ENCODE peak calls at places on chromosomes 16 and 17, in five cellular contexts. One of them, this sample, is unnamed.
A peak's percentile ranks its signal among the peaks of the same experiment; 100 is the strongest.

GRCh38 chr17:44786551-44787081 is 27.8 kb downstream of the ADAM11 start:
- DNase-seq in CD8-positive, alpha-beta T cell: no peak
- DNase-seq in aorta: no peak
- DNase-seq in OCI-LY7: no peak
- DNase-seq in GM23338: no peak
- DNase-seq in this sample: no peak

GRCh38 chr16:1613728-1614225 is 1.6 kb downstream of the CRAMP1 start:
- DNase-seq in CD8-positive, alpha-beta T cell: no peak
- DNase-seq in aorta: no peak
- DNase-seq in GM23338: no peak
- DNase-seq in OCI-LY7: peak; percentile 20
- DNase-seq in this sample: peak; percentile 64

GRCh38 chr17:78313735-78314648 is 45.9 kb downstream of the SOCS3 start:
- DNase-seq in CD8-positive, alpha-beta T cell: peak; percentile 77
- DNase-seq in aorta: peak; percentile 83
- DNase-seq in OCI-LY7: peak; percentile 60
- DNase-seq in GM23338: peak; percentile 92
- DNase-seq in this sample: no peak

GRCh38 chr16:70529051-70529777 is 5.6 kb downstream of the SF3B3 start:
- DNase-seq in OCI-LY7: peak; percentile 54
- DNase-seq in GM23338: peak; percentile 46
- DNase-seq in aorta: no peak
- DNase-seq in CD8-positive, alpha-beta T cell: no peak
- DNase-seq in this sample: no peak

GRCh38 chr17:69607162-69607834 is 192.8 kb downstream of the MAP2K6 start:
- DNase-seq in GM23338: peak; percentile 80
- DNase-seq in CD8-positive, alpha-beta T cell: no peak
- DNase-seq in aorta: peak; percentile 80
- DNase-seq in OCI-LY7: peak; percentile 84
- DNase-seq in this sample: peak; percentile 80

GRCh38 chr16:49699718-49700117 is 156.2 kb downstream of the ZNF423 start:
- DNase-seq in GM23338: no peak
- DNase-seq in OCI-LY7: no peak
- DNase-seq in aorta: no peak
- DNase-seq in CD8-positive, alpha-beta T cell: no peak
- DNase-seq in this sample: no peak

GRCh38 chr16:987846-988245 is 6.3 kb downstream of the SOX8 start:
- DNase-seq in aorta: peak; percentile 64
- DNase-seq in GM23338: no peak
- DNase-seq in OCI-LY7: no peak
- DNase-seq in CD8-positive, alpha-beta T cell: no peak
- DNase-seq in this sample: no peak

GRCh38 chr16:29883987-29884386 is 15.4 kb downstream of the SEZ6L2 start:
- DNase-seq in CD8-positive, alpha-beta T cell: no peak
- DNase-seq in aorta: no peak
- DNase-seq in GM23338: no peak
- DNase-seq in OCI-LY7: no peak
- DNase-seq in this sample: no peak

GRCh38 chr16:22670551-22670970 is 143.4 kb upstream of the HS3ST2 start:
- DNase-seq in GM23338: peak; percentile 95
- DNase-seq in CD8-positive, alpha-beta T cell: no peak
- DNase-seq in aorta: no peak
- DNase-seq in OCI-LY7: peak; percentile 80
- DNase-seq in this sample: peak; percentile 57

GRCh38 chr17:42133461-42134041 is 10.9 kb downstream of the HSPB9 start:
- DNase-seq in aorta: no peak
- DNase-seq in CD8-positive, alpha-beta T cell: peak; percentile 64
- DNase-seq in GM23338: no peak
- DNase-seq in OCI-LY7: peak; percentile 97
- DNase-seq in this sample: no peak

GRCh38 chr17:4587195-4587594 is 2.9 kb downstream of the SMTNL2 start:
- DNase-seq in aorta: peak; percentile 21
- DNase-seq in OCI-LY7: no peak
- DNase-seq in CD8-positive, alpha-beta T cell: no peak
- DNase-seq in GM23338: no peak
- DNase-seq in this sample: no peak

GRCh38 chr17:16991349-16992009 is 19.6 kb upstream of the TNFRSF13B start:
- DNase-seq in GM23338: peak; percentile 94
- DNase-seq in OCI-LY7: peak; percentile 90
- DNase-seq in aorta: peak; percentile 89
- DNase-seq in CD8-positive, alpha-beta T cell: peak; percentile 85
- DNase-seq in this sample: peak; percentile 82

GRCh38 chr17:79572136-79572915 is 38.5 kb downstream of the RBFOX3 start:
- DNase-seq in aorta: no peak
- DNase-seq in GM23338: no peak
- DNase-seq in CD8-positive, alpha-beta T cell: no peak
- DNase-seq in OCI-LY7: no peak
- DNase-seq in this sample: no peak

GRCh38 chr17:72488542-72489272 is 367.9 kb downstream of the SOX9 start:
- DNase-seq in CD8-positive, alpha-beta T cell: no peak
- DNase-seq in aorta: no peak
- DNase-seq in GM23338: no peak
- DNase-seq in OCI-LY7: no peak
- DNase-seq in this sample: no peak

GRCh38 chr17:43760254-43760852 is 1.8 kb upstream of the SOST start:
- DNase-seq in GM23338: peak; percentile 97
- DNase-seq in OCI-LY7: peak; percentile 86
- DNase-seq in aorta: peak; percentile 96
- DNase-seq in CD8-positive, alpha-beta T cell: peak; percentile 92
- DNase-seq in this sample: peak; percentile 95

GRCh38 chr16:2745116-2745890 is 7.1 kb upstream of the SRRM2 start:
- DNase-seq in GM23338: no peak
- DNase-seq in CD8-positive, alpha-beta T cell: no peak
- DNase-seq in OCI-LY7: no peak
- DNase-seq in aorta: no peak
- DNase-seq in this sample: no peak

GRCh38 chr17:21463204-21463661 is 87.1 kb downstream of the KCNJ12 start:
- DNase-seq in OCI-LY7: no peak
- DNase-seq in CD8-positive, alpha-beta T cell: peak; percentile 47
- DNase-seq in GM23338: no peak
- DNase-seq in aorta: no peak
- DNase-seq in this sample: peak; percentile 50

GRCh38 chr17:43880420-43880991 is 26.8 kb downstream of the MPP2 start:
- DNase-seq in GM23338: peak; percentile 73
- DNase-seq in CD8-positive, alpha-beta T cell: no peak
- DNase-seq in OCI-LY7: peak; percentile 37
- DNase-seq in aorta: no peak
- DNase-seq in this sample: no peak

GRCh38 chr17:66268247-66268927 is 34.0 kb upstream of the PRKCA start:
- DNase-seq in GM23338: no peak
- DNase-seq in OCI-LY7: no peak
- DNase-seq in aorta: no peak
- DNase-seq in CD8-positive, alpha-beta T cell: no peak
- DNase-seq in this sample: no peak

GRCh38 chr17:13671771-13672170 is 70.0 kb upstream of the HS3ST3A1 start:
- DNase-seq in GM23338: peak; percentile 17
- DNase-seq in aorta: no peak
- DNase-seq in CD8-positive, alpha-beta T cell: no peak
- DNase-seq in OCI-LY7: no peak
- DNase-seq in this sample: no peak

GRCh38 chr16:50096791-50097190 is 31.0 kb downstream of the HEATR3 start:
- DNase-seq in CD8-positive, alpha-beta T cell: no peak
- DNase-seq in GM23338: no peak
- DNase-seq in aorta: no peak
- DNase-seq in OCI-LY7: no peak
- DNase-seq in this sample: no peak

GRCh38 chr17:58728831-58729230 is 26.8 kb upstream of the PPM1E start:
- DNase-seq in OCI-LY7: no peak
- DNase-seq in GM23338: no peak
- DNase-seq in aorta: no peak
- DNase-seq in CD8-positive, alpha-beta T cell: no peak
- DNase-seq in this sample: no peak

GRCh38 chr17:49218941-49219913 is 8.7 kb downstream of the ABI3 start:
- DNase-seq in aorta: peak; percentile 63
- DNase-seq in OCI-LY7: peak; percentile 55
- DNase-seq in GM23338: peak; percentile 64
- DNase-seq in CD8-positive, alpha-beta T cell: peak; percentile 66
- DNase-seq in this sample: no peak

GRCh38 chr16:85840801-85841200 is 41.3 kb downstream of the COX4I1 start:
- DNase-seq in CD8-positive, alpha-beta T cell: no peak
- DNase-seq in GM23338: no peak
- DNase-seq in aorta: peak; percentile 15
- DNase-seq in OCI-LY7: no peak
- DNase-seq in this sample: no peak

GRCh38 chr16:75250089-75250808 is 1.2 kb downstream of the BCAR1 start:
- DNase-seq in GM23338: peak; percentile 59
- DNase-seq in CD8-positive, alpha-beta T cell: no peak
- DNase-seq in aorta: peak; percentile 56
- DNase-seq in OCI-LY7: no peak
- DNase-seq in this sample: no peak

GRCh38 chr16:81347425-81347824 is 32.7 kb downstream of the GAN start:
- DNase-seq in GM23338: no peak
- DNase-seq in CD8-positive, alpha-beta T cell: no peak
- DNase-seq in OCI-LY7: no peak
- DNase-seq in aorta: no peak
- DNase-seq in this sample: no peak

GRCh38 chr17:41101586-41102259 is at the start of gene KRTAP4-16:
- DNase-seq in aorta: no peak
- DNase-seq in CD8-positive, alpha-beta T cell: no peak
- DNase-seq in GM23338: peak; percentile 3
- DNase-seq in OCI-LY7: no peak
- DNase-seq in this sample: no peak

GRCh38 chr17:57463103-57463885 is 207.0 kb downstream of the MSI2 start:
- DNase-seq in GM23338: no peak
- DNase-seq in aorta: peak; percentile 36
- DNase-seq in CD8-positive, alpha-beta T cell: no peak
- DNase-seq in OCI-LY7: no peak
- DNase-seq in this sample: no peak

GRCh38 chr16:23183486-23183862 is 929 bp downstream of the SCNN1G start:
- DNase-seq in CD8-positive, alpha-beta T cell: no peak
- DNase-seq in aorta: no peak
- DNase-seq in GM23338: no peak
- DNase-seq in OCI-LY7: no peak
- DNase-seq in this sample: no peak

GRCh38 chr16:89120921-89121351 is 27.3 kb downstream of the ACSF3 start:
- DNase-seq in GM23338: no peak
- DNase-seq in OCI-LY7: no peak
- DNase-seq in CD8-positive, alpha-beta T cell: no peak
- DNase-seq in aorta: peak; percentile 39
- DNase-seq in this sample: no peak

GRCh38 chr16:89121691-89122321 is 28.2 kb downstream of the ACSF3 start:
- DNase-seq in GM23338: no peak
- DNase-seq in OCI-LY7: no peak
- DNase-seq in aorta: peak; percentile 44
- DNase-seq in CD8-positive, alpha-beta T cell: no peak
- DNase-seq in this sample: no peak

GRCh38 chr16:89119161-89119621 is 25.5 kb downstream of the ACSF3 start:
- DNase-seq in CD8-positive, alpha-beta T cell: no peak
- DNase-seq in GM23338: no peak
- DNase-seq in OCI-LY7: no peak
- DNase-seq in aorta: peak; percentile 43
- DNase-seq in this sample: no peak

GRCh38 chr16:89119661-89120141 is 26.0 kb downstream of the ACSF3 start:
- DNase-seq in OCI-LY7: no peak
- DNase-seq in aorta: peak; percentile 42
- DNase-seq in GM23338: no peak
- DNase-seq in CD8-positive, alpha-beta T cell: no peak
- DNase-seq in this sample: no peak

GRCh38 chr16:89120281-89120680 is 26.6 kb downstream of the ACSF3 start:
- DNase-seq in aorta: no peak
- DNase-seq in CD8-positive, alpha-beta T cell: no peak
- DNase-seq in GM23338: no peak
- DNase-seq in OCI-LY7: no peak
- DNase-seq in this sample: no peak
- H3K4me1 ChIP-seq in aorta: no peaks in the 10 kb centered on the region
- H3K4me1 ChIP-seq in CD8-positive, alpha-beta T cell: peaks cover 42% of the 10 kb centered on the region
- H3K4me1 ChIP-seq in GM23338: no peaks in the 10 kb centered on the region
- H3K4me1 ChIP-seq in OCI-LY7: peaks cover 50% of the 10 kb centered on the region
- H3K4me1 ChIP-seq in this sample: no peaks in the 10 kb centered on the region

GRCh38 chr16:27110524-27110896 is 43.8 kb downstream of the C16orf82 start:
- DNase-seq in OCI-LY7: no peak
- DNase-seq in GM23338: no peak
- DNase-seq in CD8-positive, alpha-beta T cell: no peak
- DNase-seq in aorta: no peak
- DNase-seq in this sample: no peak
- H3K4me3 ChIP-seq in OCI-LY7: no peak overlapping the region
- H3K4me3 ChIP-seq in GM23338: peak overlapping the region; percentile 59
- H3K4me3 ChIP-seq in CD8-positive, alpha-beta T cell: no peak overlapping the region
- H3K4me3 ChIP-seq in aorta: no peak overlapping the region
- H3K4me3 ChIP-seq in this sample: no peak overlapping the region

DNA sequence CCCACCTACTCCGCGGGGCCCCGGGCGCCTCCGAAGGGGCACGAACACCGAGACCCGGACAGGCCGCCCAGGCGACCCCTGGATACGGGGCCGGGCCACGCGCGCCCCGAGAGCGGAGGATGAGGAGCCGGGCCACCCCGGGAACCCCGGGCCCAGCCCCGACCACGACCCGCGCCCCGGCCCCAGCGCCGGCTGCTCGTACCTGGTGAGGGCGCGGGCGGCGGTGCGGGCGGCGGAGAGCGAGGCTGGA is 192 bp downstream of the FASN start:
- DNase-seq in GM23338: no peak
- DNase-seq in CD8-positive, alpha-beta T cell: no peak
- DNase-seq in OCI-LY7: no peak
- DNase-seq in aorta: no peak
- DNase-seq in this sample: no peak
- H3K4me1 ChIP-seq in GM23338: peaks cover 27% of the 10 kb centered on the region
- H3K4me1 ChIP-seq in CD8-positive, alpha-beta T cell: peaks cover 20% of the 10 kb centered on the region
- H3K4me1 ChIP-seq in OCI-LY7: peaks cover 46% of the 10 kb centered on the region
- H3K4me1 ChIP-seq in aorta: no peaks in the 10 kb centered on the region
- H3K4me1 ChIP-seq in this sample: peaks cover 46% of the 10 kb centered on the region

DNA sequence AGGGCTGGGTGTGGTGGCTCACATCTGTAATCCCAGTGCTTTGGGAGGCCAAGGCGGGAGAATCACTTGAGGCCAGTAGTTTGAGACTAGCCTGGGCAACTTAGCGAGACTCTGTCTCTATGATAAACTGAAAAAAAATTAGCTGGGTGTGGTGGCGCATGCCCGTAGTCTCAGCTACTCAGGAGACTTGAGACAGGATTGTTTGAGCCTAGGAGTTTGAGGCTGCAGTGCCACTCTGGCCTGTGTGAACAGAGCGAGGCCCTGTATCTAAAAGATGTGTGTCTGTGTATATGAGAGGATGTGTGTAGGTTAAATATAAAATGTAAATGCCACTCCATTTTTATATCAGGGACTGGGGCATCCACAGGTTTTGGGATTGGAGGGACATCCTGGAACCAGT is 13.4 kb downstream of the SEC14L1 start:
- DNase-seq in CD8-positive, alpha-beta T cell: no peak
- DNase-seq in aorta: no peak
- DNase-seq in GM23338: no peak
- DNase-seq in OCI-LY7: no peak
- DNase-seq in this sample: no peak
- H3K4me3 ChIP-seq in CD8-positive, alpha-beta T cell: no peak overlapping the region
- H3K4me3 ChIP-seq in aorta: no peak overlapping the region
- H3K4me3 ChIP-seq in GM23338: no peak overlapping the region
- H3K4me3 ChIP-seq in OCI-LY7: no peak overlapping the region
- H3K4me3 ChIP-seq in this sample: no peak overlapping the region

DNA sequence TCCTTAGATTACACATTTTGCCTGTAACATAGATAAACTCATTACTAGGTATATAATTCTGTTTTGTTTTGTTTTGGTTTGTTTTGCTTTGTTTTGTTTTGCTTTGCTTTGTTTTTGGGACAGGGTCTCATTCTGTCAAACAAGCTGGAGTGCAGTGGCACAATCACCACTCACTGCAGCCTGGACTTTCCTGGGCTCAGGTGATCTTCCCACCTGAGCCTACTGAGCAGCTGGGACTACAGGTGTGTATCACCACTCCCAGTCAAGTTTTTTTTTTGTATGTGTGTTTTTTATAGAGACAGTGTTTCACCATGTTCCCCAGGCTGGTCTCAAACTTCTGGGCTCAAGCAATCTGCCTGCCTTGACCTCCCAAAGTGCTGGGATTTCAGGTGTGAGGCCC is 1.3 kb upstream of the CCL4L2 start:
- DNase-seq in OCI-LY7: no peak
- DNase-seq in GM23338: no peak
- DNase-seq in aorta: no peak
- DNase-seq in CD8-positive, alpha-beta T cell: no peak
- DNase-seq in this sample: no peak
- H3K4me1 ChIP-seq in OCI-LY7: peaks cover 40% of the 10 kb centered on the region
- H3K4me1 ChIP-seq in GM23338: no peaks in the 10 kb centered on the region
- H3K4me1 ChIP-seq in aorta: no peaks in the 10 kb centered on the region
- H3K4me1 ChIP-seq in CD8-positive, alpha-beta T cell: peaks cover 6% of the 10 kb centered on the region
- H3K4me1 ChIP-seq in this sample: no peaks in the 10 kb centered on the region